ENCODE peak calls at places on chromosomes 12 and 14, in six cellular contexts. Y is CD8-positive, alpha-beta T cell; Z is left ventricle myocardium inferior; O is Peyer's patch; I is AG04450; Q is lower lobe of right lung. N is an unnamed sample. For H3K9me3, the result is how much of the 10 kb centered on the place peaks cover.

GRCh38 chr12:75389061-75389460 is 1.8 kb upstream of the GLIPR1L2 start:
- DNase-seq in Y (no peak), O (no peak), Q (no peak), Z (no peak), I (no peak), N (no peak)

GRCh38 chr12:31370645-31371620 is 45.0 kb upstream of the SINHCAF start:
- DNase-seq in Q (no peak), O (no peak), I (no peak), Y (no peak), Z (no peak), N (no peak)

GRCh38 chr12:55694188-55694515 is 13.6 kb downstream of the ITGA7 start:
- DNase-seq in I (no peak), Q (no peak), Z (no peak), O (no peak), Y (no peak), N (no peak)

GRCh38 chr12:55720894-55721444 is 776 bp downstream of the RDH5 start:
- DNase-seq in Z (peak), Q (peak), I (peak), O (no peak), Y (no peak), N (no peak)

GRCh38 chr12:108720757-108721514 is 10.4 kb downstream of the CORO1C start:
- DNase-seq in O (no peak), I (no peak), Q (no peak), Y (no peak), Z (no peak), N (no peak)

GRCh38 chr14:23430733-23431105 is 4.7 kb downstream of the MYH7 start:
- DNase-seq in Z (no peak), O (no peak), Q (no peak), I (no peak), Y (no peak), N (no peak)

GRCh38 chr14:95183532-95184412 is 26.4 kb upstream of the DICER1 start:
- DNase-seq in Q (no peak), Y (no peak), O (no peak), I (no peak), Z (no peak), N (no peak)

GRCh38 chr12:56128669-56129209 is 672 bp downstream of the ESYT1 start:
- DNase-seq in I (no peak), Q (peak), O (peak), Z (no peak), Y (no peak), N (no peak)

GRCh38 chr14:69986336-69986735 is 107.1 kb downstream of the SMOC1 start:
- DNase-seq in Z (no peak), I (no peak), Q (no peak), O (no peak), Y (no peak), N (no peak)

GRCh38 chr14:80491131-80491530 is 279.8 kb upstream of the DIO2 start:
- DNase-seq in Z (peak), O (no peak), I (no peak), Q (no peak), Y (no peak), N (no peak)

GRCh38 chr14:67526676-67527459 is 6.2 kb upstream of the PLEKHH1 start:
- DNase-seq in Y (peak), O (peak), Q (no peak), Z (no peak), I (no peak), N (peak)

GRCh38 chr12:11085419-11085818 is 6.7 kb downstream of the TAS2R43 start:
- DNase-seq in O (no peak), Z (no peak), Q (no peak), Y (no peak), I (no peak), N (no peak)

GRCh38 chr12:128844031-128844635 is 9.1 kb upstream of the GLT1D1 start:
- DNase-seq in Z (no peak), O (no peak), I (no peak), Q (peak), Y (no peak), N (no peak)

GRCh38 chr12:104137175-104137901 is 672 bp downstream of the NFYB start:
- DNase-seq in I (peak), Y (peak), Q (peak), Z (peak), O (peak), N (peak)

GRCh38 chr12:131607658-131608447 is 103.0 kb upstream of the SFSWAP start:
- DNase-seq in I (no peak), Y (no peak), Q (no peak), O (no peak), Z (no peak), N (no peak)

DNA sequence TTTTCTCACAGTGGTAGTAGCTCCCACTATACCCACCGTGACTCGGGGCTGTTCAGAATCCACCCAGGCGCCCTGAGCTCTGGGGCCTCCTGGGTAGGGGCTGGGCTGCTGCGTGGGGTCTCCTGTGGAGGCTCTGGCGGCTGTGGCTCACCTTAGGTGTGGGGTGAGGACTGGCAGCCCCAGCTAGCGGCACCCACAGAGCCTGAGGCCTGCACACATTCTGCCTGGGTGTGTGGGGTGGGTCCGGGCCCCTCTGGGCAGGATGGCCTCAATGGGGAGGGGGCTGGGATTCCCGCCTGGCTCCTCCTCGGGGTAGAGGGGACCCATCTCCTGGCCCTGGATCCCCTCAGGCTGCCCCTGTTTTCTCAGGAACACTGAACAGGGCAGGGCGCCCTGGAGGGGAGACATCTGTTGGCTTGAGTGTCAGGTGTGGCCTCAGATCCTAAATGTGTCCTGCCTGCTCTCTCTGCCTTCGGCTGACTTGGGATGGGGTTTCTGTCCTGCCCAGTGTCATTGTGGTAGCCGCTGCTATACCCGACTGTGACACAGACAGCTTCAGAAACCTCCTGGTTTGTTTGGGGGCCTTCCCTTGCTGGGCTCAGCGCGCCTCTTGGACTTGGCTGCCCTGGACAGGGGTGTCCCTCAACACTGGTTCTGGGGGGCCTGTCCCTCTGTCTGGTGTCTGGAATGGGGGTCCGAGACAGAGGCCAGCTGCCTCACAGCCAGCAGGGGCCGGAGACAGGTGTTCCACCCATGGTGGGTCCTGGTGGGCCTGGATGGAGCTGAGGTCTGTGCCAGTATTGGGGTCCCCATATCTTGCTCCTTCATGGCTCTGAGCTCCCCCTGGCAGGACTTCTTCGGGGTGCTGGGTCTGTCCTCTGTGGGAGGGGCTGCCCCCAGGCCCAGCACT is 354.9 kb downstream of the TMEM121 start:
- DNase-seq in Q (peak), Y (peak), Z (peak), I (no peak), O (peak), N (no peak)
- H3K9me3 ChIP-seq in Q (under half), Y (under half), Z (under half), I (half or more), O (under half), N (under half)

DNA sequence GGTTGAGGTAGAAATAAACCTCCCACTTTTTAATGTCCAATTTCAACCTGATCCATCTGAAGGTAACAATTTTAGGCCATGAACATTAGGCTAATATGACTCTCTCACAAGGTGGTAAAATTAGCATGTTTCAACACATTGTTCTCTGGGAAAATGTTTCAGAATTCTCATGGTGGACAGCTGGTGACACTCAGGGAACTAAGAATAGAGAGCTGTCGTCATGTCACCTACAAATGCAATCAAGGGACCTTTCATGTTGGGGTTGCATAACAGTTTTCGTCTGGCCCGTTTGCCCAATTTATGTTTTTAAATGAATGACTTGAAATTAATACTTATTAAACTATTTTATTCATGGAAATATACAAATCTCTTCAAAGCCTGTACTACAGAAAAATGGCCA is 180.7 kb upstream of the PRICKLE1 start:
- DNase-seq in Y (no peak), Q (no peak), Z (no peak), O (no peak), I (no peak), N (no peak)
- H3K9me3 ChIP-seq in Y (under half), Q (under half), Z (under half), O (under half), I (under half), N (under half)

DNA sequence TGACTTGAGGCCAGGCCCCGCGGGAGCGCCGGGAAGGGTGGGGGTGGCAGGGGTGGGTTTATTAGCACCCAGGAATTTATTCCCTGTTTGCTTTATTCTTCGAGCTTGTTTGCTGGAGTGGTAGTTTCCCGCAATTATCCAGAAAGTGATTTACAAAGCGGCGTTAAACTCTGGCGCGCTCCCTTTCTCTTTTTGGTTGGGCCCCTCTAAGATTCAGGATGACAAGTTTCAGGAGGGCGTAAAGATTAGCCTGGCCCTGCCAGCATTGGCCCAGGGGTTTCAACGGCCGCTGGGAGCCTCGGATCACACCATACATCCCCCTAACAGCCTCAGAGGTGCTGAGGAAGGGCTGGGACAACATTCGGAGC is 444 bp upstream of the NKX2-8 start:
- DNase-seq in O (no peak), Q (no peak), I (no peak), Z (no peak), Y (no peak), N (no peak)
- H3K9me3 ChIP-seq in O (under half), Q (under half), I (under half), Z (under half), Y (under half), N (under half)

GRCh38 chr12:34396861-34397590 is 374.7 kb downstream of the ALG10 start:
- DNase-seq in Z (peak), I (no peak), Y (peak), Q (peak), O (peak), N (no peak)
- H3K9me3 ChIP-seq in Z (half or more), I (half or more), Y (under half), Q (under half), O (under half), N (half or more)

DNA sequence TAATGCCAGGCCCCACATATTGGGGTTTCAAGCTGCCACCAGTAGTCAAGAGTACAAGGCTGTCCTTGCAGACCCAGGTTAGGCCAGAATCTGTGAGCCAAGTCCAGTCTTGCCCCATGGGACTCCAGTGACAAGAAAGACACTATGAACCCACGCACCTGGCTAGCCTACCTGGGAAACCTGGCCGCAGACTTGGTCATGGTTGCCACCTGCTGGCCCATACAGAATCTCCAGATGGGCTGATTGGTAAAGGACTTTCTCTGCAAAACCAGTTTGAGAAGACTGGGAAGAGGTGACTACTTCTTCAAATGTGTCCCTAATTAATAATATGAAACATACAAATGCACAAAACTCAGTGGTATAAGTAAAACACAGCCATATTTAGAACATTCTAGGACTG is 398.4 kb upstream of the FLRT2 start:
- DNase-seq in Y (no peak), I (no peak), O (no peak), Q (no peak), Z (no peak), N (no peak)
- H3K9me3 ChIP-seq in Y (under half), I (under half), O (under half), Q (under half), Z (under half), N (under half)

GRCh38 chr14:26175659-26176058 is 422.2 kb downstream of the NOVA1 start:
- DNase-seq in O (no peak), Z (no peak), I (no peak), Q (no peak), Y (no peak), N (no peak)
- H3K9me3 ChIP-seq in O (under half), Z (under half), I (under half), Q (under half), Y (under half), N (under half)

DNA sequence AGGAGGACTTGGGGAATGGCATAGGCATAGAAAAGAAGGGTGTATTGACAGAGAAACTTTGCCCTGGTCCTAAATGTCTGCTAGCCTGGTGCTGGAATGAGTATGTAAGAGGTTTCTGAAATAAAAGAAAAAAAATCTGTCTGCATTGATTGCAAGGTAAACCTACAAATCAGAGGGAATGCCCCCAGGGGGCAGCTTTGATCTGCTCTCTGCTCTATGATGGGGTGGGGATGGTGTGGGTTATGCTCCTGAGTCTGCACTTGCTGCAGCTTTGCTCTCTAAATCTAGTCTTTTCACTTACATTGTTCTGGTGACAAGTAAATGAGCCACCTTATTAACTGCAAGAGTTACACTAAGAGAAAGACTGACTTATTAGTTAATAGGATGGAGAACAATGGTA is 468.4 kb upstream of the STXBP6 start:
- DNase-seq in Q (no peak), I (no peak), Z (no peak), O (no peak), Y (no peak), N (no peak)
- H3K9me3 ChIP-seq in Q (under half), I (under half), Z (under half), O (under half), Y (under half), N (under half)

GRCh38 chr12:71760471-71760870 is 5.8 kb downstream of the RAB21 start:
- DNase-seq in Q (no peak), Z (no peak), Y (no peak), O (no peak), I (no peak), N (no peak)

GRCh38 chr12:71756054-71756675 is 1.5 kb downstream of the RAB21 start:
- DNase-seq in O (no peak), Q (no peak), I (no peak), Y (no peak), Z (no peak), N (no peak)

GRCh38 chr12:71763682-71764379 is 9.2 kb downstream of the RAB21 start:
- DNase-seq in Y (no peak), Q (no peak), I (no peak), O (no peak), Z (no peak), N (no peak)

GRCh38 chr12:71755146-71755892 is 656 bp downstream of the RAB21 start:
- DNase-seq in Y (peak), I (no peak), O (peak), Q (peak), Z (no peak), N (peak)

GRCh38 chr12:71759941-71760340 is 5.3 kb downstream of the RAB21 start:
- DNase-seq in I (no peak), O (no peak), Y (no peak), Z (no peak), Q (no peak), N (no peak)
- H3K9me3 ChIP-seq in I (under half), O (under half), Y (under half), Z (under half), Q (under half), N (under half)